ENCODE peak calls at places on chromosomes 7 and 10, in nine cellular contexts. One of them, this sample, is unnamed.
A peak's percentile ranks its signal among the peaks of the same experiment; 100 is the strongest.

GRCh38 chr7:56219017-56219416 is 102.8 kb upstream of the NUPR2 start:
- DNase-seq in tibial artery: no peak
- DNase-seq in thoracic aorta: no peak
- DNase-seq in nephron progenitor cell: no peak
- DNase-seq in AG09309: no peak
- DNase-seq in astrocyte of the spinal cord: no peak
- DNase-seq in psoas muscle: no peak
- DNase-seq in kidney epithelial cell: no peak
- DNase-seq in uterus: no peak
- DNase-seq in this sample: no peak

GRCh38 chr10:43453266-43453831 is 16.4 kb downstream of the ZNF487 start:
- DNase-seq in tibial artery: no peak
- DNase-seq in thoracic aorta: no peak
- DNase-seq in nephron progenitor cell: no peak
- DNase-seq in AG09309: no peak
- DNase-seq in astrocyte of the spinal cord: no peak
- DNase-seq in psoas muscle: no peak
- DNase-seq in kidney epithelial cell: no peak
- DNase-seq in uterus: no peak
- DNase-seq in this sample: no peak

GRCh38 chr7:68319061-68319460 is 1279.2 kb upstream of the AUTS2 start:
- DNase-seq in tibial artery: no peak
- DNase-seq in thoracic aorta: no peak
- DNase-seq in nephron progenitor cell: no peak
- DNase-seq in AG09309: no peak
- DNase-seq in astrocyte of the spinal cord: no peak
- DNase-seq in psoas muscle: no peak
- DNase-seq in kidney epithelial cell: no peak
- DNase-seq in uterus: no peak
- DNase-seq in this sample: no peak

GRCh38 chr7:131103997-131104396 is 223.7 kb upstream of the MKLN1 start:
- DNase-seq in tibial artery: no peak
- DNase-seq in thoracic aorta: no peak
- DNase-seq in nephron progenitor cell: no peak
- DNase-seq in AG09309: peak; percentile 75
- DNase-seq in astrocyte of the spinal cord: peak; percentile 77
- DNase-seq in psoas muscle: no peak
- DNase-seq in kidney epithelial cell: no peak
- DNase-seq in uterus: no peak
- DNase-seq in this sample: no peak

GRCh38 chr10:66680886-66681285 is 244.9 kb upstream of the LRRTM3 start:
- DNase-seq in tibial artery: no peak
- DNase-seq in thoracic aorta: no peak
- DNase-seq in nephron progenitor cell: no peak
- DNase-seq in AG09309: no peak
- DNase-seq in astrocyte of the spinal cord: no peak
- DNase-seq in psoas muscle: no peak
- DNase-seq in kidney epithelial cell: no peak
- DNase-seq in uterus: no peak
- DNase-seq in this sample: no peak

GRCh38 chr10:67015225-67015624 is 89.4 kb downstream of the LRRTM3 start:
- DNase-seq in tibial artery: no peak
- DNase-seq in thoracic aorta: no peak
- DNase-seq in nephron progenitor cell: no peak
- DNase-seq in AG09309: no peak
- DNase-seq in astrocyte of the spinal cord: peak; percentile 36
- DNase-seq in psoas muscle: no peak
- DNase-seq in kidney epithelial cell: no peak
- DNase-seq in uterus: no peak
- DNase-seq in this sample: no peak

GRCh38 chr10:1202343-1202742 is 146.2 kb downstream of the WDR37 start:
- DNase-seq in tibial artery: no peak
- DNase-seq in thoracic aorta: no peak
- DNase-seq in nephron progenitor cell: no peak
- DNase-seq in AG09309: no peak
- DNase-seq in astrocyte of the spinal cord: no peak
- DNase-seq in psoas muscle: no peak
- DNase-seq in kidney epithelial cell: no peak
- DNase-seq in uterus: no peak
- DNase-seq in this sample: no peak

GRCh38 chr10:118497227-118497626 is 98.2 kb downstream of the PRLHR start:
- DNase-seq in tibial artery: no peak
- DNase-seq in thoracic aorta: no peak
- DNase-seq in nephron progenitor cell: no peak
- DNase-seq in AG09309: no peak
- DNase-seq in astrocyte of the spinal cord: no peak
- DNase-seq in psoas muscle: no peak
- DNase-seq in kidney epithelial cell: no peak
- DNase-seq in uterus: no peak
- DNase-seq in this sample: no peak

GRCh38 chr7:127041689-127042452 is 210.9 kb downstream of the GRM8 start:
- DNase-seq in tibial artery: no peak
- DNase-seq in thoracic aorta: no peak
- DNase-seq in nephron progenitor cell: no peak
- DNase-seq in AG09309: no peak
- DNase-seq in astrocyte of the spinal cord: no peak
- DNase-seq in psoas muscle: no peak
- DNase-seq in kidney epithelial cell: no peak
- DNase-seq in uterus: no peak
- DNase-seq in this sample: no peak

GRCh38 chr7:30436518-30436917 is 42.1 kb downstream of the NOD1 start:
- DNase-seq in tibial artery: no peak
- DNase-seq in thoracic aorta: no peak
- DNase-seq in nephron progenitor cell: no peak
- DNase-seq in AG09309: no peak
- DNase-seq in astrocyte of the spinal cord: no peak
- DNase-seq in psoas muscle: no peak
- DNase-seq in kidney epithelial cell: no peak
- DNase-seq in uterus: no peak
- DNase-seq in this sample: no peak

GRCh38 chr10:121041499-121041898 is 190.3 kb downstream of the WDR11 start:
- DNase-seq in tibial artery: no peak
- DNase-seq in thoracic aorta: no peak
- DNase-seq in nephron progenitor cell: no peak
- DNase-seq in AG09309: no peak
- DNase-seq in astrocyte of the spinal cord: no peak
- DNase-seq in psoas muscle: no peak
- DNase-seq in kidney epithelial cell: no peak
- DNase-seq in uterus: no peak
- DNase-seq in this sample: no peak

GRCh38 chr7:8422177-8422576 is 11.2 kb upstream of the NXPH1 start:
- DNase-seq in tibial artery: no peak
- DNase-seq in thoracic aorta: no peak
- DNase-seq in nephron progenitor cell: no peak
- DNase-seq in AG09309: no peak
- DNase-seq in astrocyte of the spinal cord: no peak
- DNase-seq in psoas muscle: no peak
- DNase-seq in kidney epithelial cell: no peak
- DNase-seq in uterus: no peak
- DNase-seq in this sample: no peak

GRCh38 chr7:5296627-5297226 is 14.0 kb downstream of the SLC29A4 start:
- DNase-seq in tibial artery: no peak
- DNase-seq in thoracic aorta: no peak
- DNase-seq in nephron progenitor cell: peak; percentile 91
- DNase-seq in AG09309: no peak
- DNase-seq in astrocyte of the spinal cord: no peak
- DNase-seq in psoas muscle: no peak
- DNase-seq in kidney epithelial cell: no peak
- DNase-seq in uterus: no peak
- DNase-seq in this sample: peak; percentile 57

GRCh38 chr7:151897201-151897711 is 20.3 kb upstream of the PRKAG2 start:
- DNase-seq in tibial artery: no peak
- DNase-seq in thoracic aorta: no peak
- DNase-seq in nephron progenitor cell: peak; percentile 51
- DNase-seq in AG09309: no peak
- DNase-seq in astrocyte of the spinal cord: no peak
- DNase-seq in psoas muscle: no peak
- DNase-seq in kidney epithelial cell: no peak
- DNase-seq in uterus: no peak
- DNase-seq in this sample: no peak
- TF ChIP-seq CTCF in tibial artery: no peak
- TF ChIP-seq CTCF in thoracic aorta: no peak
- TF ChIP-seq CTCF in nephron progenitor cell: no peak
- TF ChIP-seq CTCF in AG09309: no peak
- TF ChIP-seq CTCF in astrocyte of the spinal cord: no peak
- TF ChIP-seq CTCF in psoas muscle: no peak
- TF ChIP-seq CTCF in kidney epithelial cell: no peak
- TF ChIP-seq CTCF in uterus: no peak
- TF ChIP-seq CTCF in this sample: no peak

GRCh38 chr7:24573554-24574338 is 494 bp downstream of the PALS2 start:
- DNase-seq in tibial artery: peak; percentile 23
- DNase-seq in thoracic aorta: no peak
- DNase-seq in nephron progenitor cell: peak; percentile 68
- DNase-seq in AG09309: no peak
- DNase-seq in astrocyte of the spinal cord: peak; percentile 61
- DNase-seq in psoas muscle: peak; percentile 67
- DNase-seq in kidney epithelial cell: no peak
- DNase-seq in uterus: peak; percentile 49
- DNase-seq in this sample: peak; percentile 56

GRCh38 chr7:24574365-24574764 is 1.1 kb downstream of the PALS2 start:
- DNase-seq in tibial artery: no peak
- DNase-seq in thoracic aorta: no peak
- DNase-seq in nephron progenitor cell: no peak
- DNase-seq in AG09309: no peak
- DNase-seq in astrocyte of the spinal cord: peak; percentile 34
- DNase-seq in psoas muscle: no peak
- DNase-seq in kidney epithelial cell: no peak
- DNase-seq in uterus: peak; percentile 10
- DNase-seq in this sample: no peak

GRCh38 chr7:24572421-24573007 is 738 bp upstream of the PALS2 start:
- DNase-seq in tibial artery: peak; percentile 32
- DNase-seq in thoracic aorta: peak; percentile 11
- DNase-seq in nephron progenitor cell: peak; percentile 20
- DNase-seq in AG09309: no peak
- DNase-seq in astrocyte of the spinal cord: peak; percentile 53
- DNase-seq in psoas muscle: peak; percentile 68
- DNase-seq in kidney epithelial cell: peak; percentile 39
- DNase-seq in uterus: peak; percentile 41
- DNase-seq in this sample: peak; percentile 14

GRCh38 chr7:24573008-24573553 is at the start of gene PALS2:
- DNase-seq in tibial artery: peak; percentile 42
- DNase-seq in thoracic aorta: peak; percentile 18
- DNase-seq in nephron progenitor cell: peak; percentile 85
- DNase-seq in AG09309: peak; percentile 13
- DNase-seq in astrocyte of the spinal cord: peak; percentile 76
- DNase-seq in psoas muscle: peak; percentile 89
- DNase-seq in kidney epithelial cell: no peak
- DNase-seq in uterus: peak; percentile 78
- DNase-seq in this sample: peak; percentile 67

DNA sequence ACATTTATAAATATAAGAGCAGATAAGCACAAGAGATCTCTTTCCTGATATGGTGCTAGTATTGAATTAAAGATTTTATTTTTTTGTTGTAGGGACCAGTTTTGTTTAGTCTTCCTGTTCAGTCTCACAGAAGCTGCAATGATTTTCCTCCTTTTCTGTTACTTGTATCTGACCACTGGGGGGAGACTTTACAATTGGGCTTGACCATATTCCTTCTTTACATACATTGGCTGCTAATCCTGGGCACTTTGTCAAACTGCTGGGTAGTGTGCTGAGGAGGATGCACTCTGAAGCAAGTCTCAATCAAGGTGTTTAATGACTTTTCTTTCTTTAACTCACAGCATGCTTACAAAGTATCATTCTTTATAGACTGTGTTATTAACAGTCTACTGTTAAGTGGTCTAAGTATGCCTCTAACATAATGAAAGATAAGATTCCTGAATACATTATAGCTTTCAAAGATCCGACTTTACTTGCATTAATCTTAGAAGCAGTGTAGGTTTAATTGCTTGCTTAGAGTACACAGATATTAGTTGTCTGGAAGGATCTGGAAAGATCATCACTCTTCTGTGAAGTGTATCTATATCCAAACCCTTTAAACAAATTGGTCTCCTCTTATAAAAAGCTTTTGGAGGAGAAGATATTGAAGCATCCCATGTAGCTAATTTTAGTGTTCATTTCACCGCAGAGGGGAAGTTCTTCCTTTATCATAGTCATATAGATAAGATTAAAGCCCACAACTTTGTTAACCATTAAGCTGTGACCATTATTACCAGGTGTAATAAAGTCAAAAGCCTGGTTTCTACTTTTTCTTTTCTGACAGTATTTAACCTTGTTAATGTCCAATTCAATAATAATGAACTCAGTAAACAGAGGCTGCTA is 3.2 kb downstream of the PALS2 start:
- DNase-seq in tibial artery: no peak
- DNase-seq in thoracic aorta: no peak
- DNase-seq in nephron progenitor cell: peak; percentile 12
- DNase-seq in AG09309: peak; percentile 33
- DNase-seq in astrocyte of the spinal cord: peak; percentile 73
- DNase-seq in psoas muscle: no peak
- DNase-seq in kidney epithelial cell: peak; percentile 38
- DNase-seq in uterus: no peak
- DNase-seq in this sample: no peak
- TF ChIP-seq CTCF in tibial artery: peak; percentile 47
- TF ChIP-seq CTCF in thoracic aorta: peak; percentile 46
- TF ChIP-seq CTCF in nephron progenitor cell: peak; percentile 65
- TF ChIP-seq CTCF in AG09309: peak; percentile 72
- TF ChIP-seq CTCF in astrocyte of the spinal cord: peak; percentile 74
- TF ChIP-seq CTCF in psoas muscle: peak; percentile 56
- TF ChIP-seq CTCF in kidney epithelial cell: peak; percentile 70
- TF ChIP-seq CTCF in uterus: peak; percentile 32
- TF ChIP-seq CTCF in this sample: peak; percentile 78

GRCh38 chr7:105296491-105296890 is 92.2 kb downstream of the SRPK2 start:
- DNase-seq in tibial artery: no peak
- DNase-seq in thoracic aorta: no peak
- DNase-seq in nephron progenitor cell: no peak
- DNase-seq in AG09309: no peak
- DNase-seq in astrocyte of the spinal cord: no peak
- DNase-seq in psoas muscle: no peak
- DNase-seq in kidney epithelial cell: no peak
- DNase-seq in uterus: no peak
- DNase-seq in this sample: no peak
- TF ChIP-seq CTCF in tibial artery: no peak
- TF ChIP-seq CTCF in thoracic aorta: no peak
- TF ChIP-seq CTCF in nephron progenitor cell: no peak
- TF ChIP-seq CTCF in AG09309: no peak
- TF ChIP-seq CTCF in astrocyte of the spinal cord: no peak
- TF ChIP-seq CTCF in psoas muscle: no peak
- TF ChIP-seq CTCF in kidney epithelial cell: no peak
- TF ChIP-seq CTCF in uterus: no peak
- TF ChIP-seq CTCF in this sample: no peak

DNA sequence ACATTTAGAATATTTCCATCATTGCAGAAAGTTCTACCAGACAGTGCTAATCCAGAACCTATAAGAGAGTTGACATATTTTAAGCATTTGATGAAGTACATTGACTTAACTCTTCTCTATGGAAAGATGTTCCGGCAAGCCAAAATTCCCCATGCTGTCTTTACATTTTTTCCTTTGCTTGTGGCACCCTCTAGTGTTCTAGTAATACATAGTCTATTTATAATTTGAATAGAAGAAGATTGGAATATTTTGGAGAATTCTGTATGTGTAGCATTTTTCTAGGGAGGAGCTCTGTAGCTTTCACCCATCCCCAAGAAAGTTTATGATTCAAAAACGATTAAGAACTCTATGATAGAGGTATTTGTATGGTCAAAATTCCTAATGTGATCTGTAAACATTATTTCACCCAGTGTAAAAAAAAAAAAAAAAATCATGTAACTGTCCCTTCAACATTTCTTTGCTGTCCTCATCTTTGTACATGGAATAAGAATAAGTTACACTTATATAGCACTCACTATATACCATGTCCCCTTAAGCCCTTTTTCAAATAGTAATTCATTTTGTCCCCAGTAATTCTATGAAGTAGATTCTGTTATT is 33.2 kb downstream of the NRF1 start:
- DNase-seq in tibial artery: no peak
- DNase-seq in thoracic aorta: no peak
- DNase-seq in nephron progenitor cell: no peak
- DNase-seq in AG09309: no peak
- DNase-seq in astrocyte of the spinal cord: peak; percentile 64
- DNase-seq in psoas muscle: no peak
- DNase-seq in kidney epithelial cell: no peak
- DNase-seq in uterus: no peak
- DNase-seq in this sample: no peak
- TF ChIP-seq CTCF in tibial artery: peak; percentile 33
- TF ChIP-seq CTCF in thoracic aorta: peak; percentile 36
- TF ChIP-seq CTCF in nephron progenitor cell: no peak
- TF ChIP-seq CTCF in AG09309: peak; percentile 40
- TF ChIP-seq CTCF in astrocyte of the spinal cord: peak; percentile 42
- TF ChIP-seq CTCF in psoas muscle: peak; percentile 46
- TF ChIP-seq CTCF in kidney epithelial cell: peak; percentile 52
- TF ChIP-seq CTCF in uterus: no peak
- TF ChIP-seq CTCF in this sample: peak; percentile 67